ENCODE peak calls at places on chromosomes 2 and 18, in nine cellular contexts. X is AG10803, H is GM04504, L is activated gamma-delta T cell treated with Interleukin-2 at 50 U/mL for 16 hours, G is NCI-H510A treated with DMSO at 0.1 percent for 48 hours, Q is 8988T, K is NCI-H2029 treated with DMSO at 0.1 percent for 48 hours, C is fibroblast of pulmonary artery, R is T-helper 1 cell. W is an unnamed sample.

GRCh38 chr2:206471524-206472062 is 28.3 kb downstream of the ADAM23 start:
- DNase-seq in X (no peak), H (no peak), L (no peak), G (no peak), Q (no peak), K (no peak), C (no peak), R (no peak), W (no peak)

GRCh38 chr18:48927286-48928080 is 23.3 kb downstream of the SMAD7 start:
- DNase-seq in X (no peak), H (no peak), L (no peak), G (peak; percentile 23), Q (no peak), K (no peak), C (peak; percentile 14), R (no peak), W (no peak)

GRCh38 chr2:112482309-112483046 is 522 bp downstream of the TTL start:
- DNase-seq in X (peak; percentile 43), H (peak; percentile 17), L (peak; percentile 13), G (peak; percentile 36), Q (peak; percentile 68), K (no peak), C (peak; percentile 48), R (peak; percentile 18), W (no peak)

GRCh38 chr2:240579771-240580614 is 6.5 kb upstream of the CAPN10 start:
- DNase-seq in X (peak; percentile 94), H (peak; percentile 91), L (peak; percentile 65), G (peak; percentile 25), Q (no peak), K (no peak), C (peak; percentile 94), R (peak; percentile 79), W (no peak)

GRCh38 chr2:69989422-69990128 is 28.1 kb upstream of the ASPRV1 start:
- DNase-seq in X (no peak), H (no peak), L (no peak), G (no peak), Q (no peak), K (no peak), C (no peak), R (no peak), W (no peak)

GRCh38 chr2:215465246-215465645 is 29.4 kb upstream of the FN1 start:
- DNase-seq in X (no peak), H (no peak), L (no peak), G (peak; percentile 15), Q (no peak), K (no peak), C (peak; percentile 69), R (no peak), W (no peak)

GRCh38 chr18:77013777-77014525 is 118.6 kb downstream of the MBP start:
- DNase-seq in X (no peak), H (no peak), L (no peak), G (no peak), Q (no peak), K (no peak), C (no peak), R (no peak), W (no peak)

GRCh38 chr18:79576686-79577351 is 102.8 kb upstream of the CTDP1 start:
- DNase-seq in X (peak; percentile 32), H (no peak), L (no peak), G (no peak), Q (no peak), K (peak; percentile 10), C (peak; percentile 80), R (no peak), W (peak; percentile 89)

GRCh38 chr18:9916814-9917213 is 3.0 kb downstream of the VAPA start:
- DNase-seq in X (no peak), H (no peak), L (no peak), G (no peak), Q (no peak), K (no peak), C (no peak), R (no peak), W (no peak)

GRCh38 chr2:74162951-74163350 is 15.2 kb upstream of the BOLA3 start:
- DNase-seq in X (no peak), H (no peak), L (no peak), G (no peak), Q (no peak), K (no peak), C (no peak), R (no peak), W (no peak)

GRCh38 chr2:164060031-164060430 is 324.2 kb upstream of the FIGN start:
- DNase-seq in X (no peak), H (no peak), L (no peak), G (no peak), Q (no peak), K (no peak), C (no peak), R (no peak), W (no peak)

GRCh38 chr2:218870984-218871344 is 9.7 kb upstream of the WNT10A start:
- DNase-seq in X (no peak), H (no peak), L (no peak), G (no peak), Q (no peak), K (no peak), C (no peak), R (no peak), W (no peak)

GRCh38 chr18:54950221-54950620 is 9.0 kb downstream of the CCDC68 start:
- DNase-seq in X (no peak), H (no peak), L (no peak), G (peak; percentile 71), Q (no peak), K (peak; percentile 19), C (no peak), R (no peak), W (no peak)

GRCh38 chr18:8821531-8821930 is 116.2 kb downstream of the MTCL1 start:
- DNase-seq in X (no peak), H (no peak), L (no peak), G (no peak), Q (no peak), K (no peak), C (no peak), R (no peak), W (no peak)

GRCh38 chr2:162710282-162710891 is 128.2 kb downstream of the KCNH7 start:
- DNase-seq in X (no peak), H (no peak), L (no peak), G (peak; percentile 53), Q (no peak), K (peak; percentile 48), C (no peak), R (no peak), W (no peak)

GRCh38 chr2:154264024-154264423 is 392.3 kb downstream of the GALNT13 start:
- DNase-seq in X (no peak), H (no peak), L (no peak), G (no peak), Q (no peak), K (no peak), C (no peak), R (no peak), W (no peak)

GRCh38 chr2:72350852-72351251 is 203.2 kb upstream of the CYP26B1 start:
- DNase-seq in X (no peak), H (no peak), L (no peak), G (no peak), Q (no peak), K (no peak), C (no peak), R (no peak), W (no peak)

GRCh38 chr18:58195278-58195721 is 151.3 kb downstream of the NEDD4L start:
- DNase-seq in X (no peak), H (no peak), L (no peak), G (peak; percentile 92), Q (no peak), K (peak; percentile 77), C (no peak), R (peak; percentile 11), W (no peak)

GRCh38 chr2:143936758-143937562 is 583.0 kb downstream of the ZEB2 start:
- DNase-seq in X (peak; percentile 36), H (no peak), L (no peak), G (no peak), Q (peak; percentile 27), K (no peak), C (peak; percentile 34), R (no peak), W (no peak)

GRCh38 chr2:217260441-217261080 is 400.7 kb upstream of the TNP1 start:
- DNase-seq in X (no peak), H (no peak), L (no peak), G (no peak), Q (no peak), K (no peak), C (no peak), R (no peak), W (no peak)

GRCh38 chr2:37415128-37415817 is 70.8 kb downstream of the QPCT start:
- DNase-seq in X (peak; percentile 48), H (peak; percentile 29), L (no peak), G (peak; percentile 8), Q (no peak), K (peak; percentile 0), C (peak; percentile 52), R (no peak), W (no peak)

GRCh38 chr2:96618599-96619283 is 19.4 kb downstream of the KANSL3 start:
- DNase-seq in X (peak; percentile 56), H (no peak), L (no peak), G (no peak), Q (no peak), K (no peak), C (peak; percentile 44), R (no peak), W (no peak)

GRCh38 chr2:11746807-11747459 is 501 bp downstream of the LPIN1 start:
- DNase-seq in X (peak; percentile 24), H (no peak), L (no peak), G (peak; percentile 60), Q (no peak), K (no peak), C (peak; percentile 23), R (no peak), W (no peak)

GRCh38 chr2:30689496-30690125 is 117.6 kb downstream of the CAPN13 start:
- DNase-seq in X (no peak), H (no peak), L (no peak), G (no peak), Q (no peak), K (no peak), C (no peak), R (no peak), W (no peak)

GRCh38 chr2:134177351-134177931 is 76.4 kb upstream of the MGAT5 start:
- DNase-seq in X (no peak), H (no peak), L (no peak), G (no peak), Q (no peak), K (no peak), C (peak; percentile 11), R (no peak), W (no peak)

GRCh38 chr18:61273533-61273932 is 59.7 kb upstream of the CDH20 start:
- DNase-seq in X (no peak), H (no peak), L (no peak), G (no peak), Q (no peak), K (no peak), C (no peak), R (no peak), W (no peak)

GRCh38 chr2:68416081-68416675 is 50.9 kb downstream of the FBXO48 start:
- DNase-seq in X (no peak), H (no peak), L (no peak), G (no peak), Q (no peak), K (no peak), C (no peak), R (no peak), W (no peak)

GRCh38 chr2:8252997-8253694 is 428.7 kb upstream of the ID2 start:
- DNase-seq in X (no peak), H (no peak), L (no peak), G (peak; percentile 94), Q (no peak), K (peak; percentile 50), C (no peak), R (no peak), W (no peak)